ENCODE peak calls at places on chromosome 13, in nine cellular contexts. Y is HCT116, G is heart left ventricle, U is H1, K is IMR-90, H is uterus, B is breast epithelium, D is ovary, O is A549. J is an unnamed sample. For H3K4me1, the result is how much of the 10 kb centered on the place peaks cover.

GRCh38 chr13:36072536-36072935 is 58.6 kb downstream of the DCLK1 start:
- DNase-seq in Y (no peak), G (no peak), D (no peak), U (no peak), O (no peak), K (no peak), B (no peak), H (no peak), J (no peak)

GRCh38 chr13:49303533-49304252 is 56.0 kb downstream of the CDADC1 start:
- DNase-seq in O (no peak), K (no peak), D (no peak), G (peak), H (no peak), B (no peak), U (no peak), Y (no peak), J (no peak)

GRCh38 chr13:90389537-90389936 is 958.0 kb upstream of the MIR17HG start:
- DNase-seq in Y (no peak), D (no peak), H (no peak), U (no peak), O (no peak), K (no peak), B (no peak), G (no peak), J (no peak)

GRCh38 chr13:43285891-43286602 is 262.7 kb downstream of the DNAJC15 start:
- DNase-seq in U (no peak), G (peak), K (peak), B (no peak), D (no peak), H (no peak), Y (no peak), O (no peak), J (no peak)

GRCh38 chr13:81565849-81566248 is 1224.9 kb upstream of the SPRY2 start:
- DNase-seq in G (no peak), D (no peak), Y (no peak), U (no peak), O (no peak), H (no peak), B (no peak), K (no peak), J (no peak)

GRCh38 chr13:20814224-20814910 is 40.6 kb upstream of the EEF1AKMT1 start:
- DNase-seq in O (peak), Y (no peak), H (peak), B (peak), D (peak), G (peak), U (no peak), K (peak), J (peak)

GRCh38 chr13:41107584-41108014 is 25.0 kb downstream of the KBTBD6 start:
- DNase-seq in B (no peak), G (no peak), Y (no peak), D (no peak), K (no peak), O (no peak), U (no peak), H (no peak), J (no peak)

GRCh38 chr13:85441975-85442374 is 357.2 kb downstream of the SLITRK6 start:
- DNase-seq in D (no peak), Y (no peak), U (no peak), O (no peak), H (no peak), B (no peak), K (no peak), G (no peak), J (no peak)

GRCh38 chr13:67416047-67416925 is 186.2 kb upstream of the PCDH9 start:
- DNase-seq in K (peak), O (peak), B (no peak), G (no peak), D (no peak), U (peak), H (no peak), Y (no peak), J (no peak)

GRCh38 chr13:102846261-102847015 is 606 bp downstream of the ERCC5 start:
- DNase-seq in Y (peak), H (peak), G (peak), D (peak), B (no peak), K (peak), U (no peak), O (peak), J (peak)

GRCh38 chr13:48600374-48601364 is 53.1 kb upstream of the CYSLTR2 start:
- DNase-seq in U (no peak), H (no peak), B (no peak), G (no peak), Y (no peak), D (peak), K (peak), O (no peak), J (no peak)

GRCh38 chr13:65287405-65287804 is 1942.7 kb downstream of the PCDH9 start:
- DNase-seq in B (no peak), D (no peak), O (no peak), Y (no peak), H (no peak), U (no peak), G (no peak), K (no peak), J (no peak)

GRCh38 chr13:52955505-52955904 is 73.1 kb upstream of the OLFM4 start:
- DNase-seq in B (no peak), U (peak), G (no peak), D (no peak), K (no peak), O (no peak), Y (no peak), H (no peak), J (no peak)

GRCh38 chr13:73984949-73985691 is 149.1 kb downstream of the KLF12 start:
- DNase-seq in K (no peak), Y (no peak), O (no peak), B (no peak), D (no peak), U (no peak), H (no peak), G (peak), J (no peak)

GRCh38 chr13:75145926-75146325 is 336.0 kb downstream of the TBC1D4 start:
- DNase-seq in Y (no peak), D (no peak), G (no peak), K (no peak), U (no peak), O (no peak), B (no peak), H (no peak), J (no peak)

GRCh38 chr13:112781881-112782361 is 92.1 kb downstream of the ATP11A start:
- DNase-seq in G (peak), U (no peak), B (no peak), H (no peak), Y (no peak), K (no peak), D (peak), O (no peak), J (no peak)

GRCh38 chr13:21071015-21071414 is 9.6 kb upstream of the LATS2 start:
- DNase-seq in K (no peak), Y (no peak), B (no peak), O (no peak), U (no peak), H (no peak), D (no peak), G (no peak), J (no peak)

DNA sequence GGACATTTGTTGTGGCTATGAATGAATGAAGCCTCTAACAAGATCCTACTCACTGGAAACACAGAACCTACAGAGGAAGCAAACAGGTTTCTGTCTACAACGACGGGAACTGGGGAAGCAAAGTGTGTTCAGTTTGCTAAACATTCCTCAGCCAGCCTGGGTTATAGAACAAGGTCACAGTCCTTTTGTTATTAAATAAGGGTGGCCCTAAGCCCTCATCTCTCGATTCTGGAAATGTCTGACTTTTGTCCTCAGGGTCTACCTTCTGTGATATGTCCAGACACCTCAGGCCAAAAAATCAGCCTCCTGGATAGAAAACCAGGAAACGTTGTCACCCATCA is 64.6 kb upstream of the ARHGEF7 start:
- DNase-seq in U (no peak), B (no peak), D (no peak), O (no peak), Y (no peak), K (no peak), H (no peak), G (no peak), J (no peak)
- H3K4me1 ChIP-seq in U (under half), B (under half), D (under half), O (under half), Y (under half), K (under half), H (under half), G (under half), J (under half)

GRCh38 chr13:99046851-99047250 is 69.0 kb upstream of the DOCK9 start:
- DNase-seq in K (no peak), D (no peak), B (no peak), G (no peak), H (no peak), U (no peak), Y (no peak), O (no peak), J (no peak)
- H3K4me3 ChIP-seq in K (no peak), D (no peak), B (no peak), G (no peak), H (no peak), U (no peak), Y (no peak), O (no peak), J (no peak)

GRCh38 chr13:30866692-30867669 is 39.1 kb upstream of the MEDAG start:
- DNase-seq in H (no peak), G (no peak), B (no peak), K (no peak), Y (no peak), D (peak), U (no peak), O (no peak), J (no peak)

GRCh38 chr13:30864352-30865130 is 41.5 kb upstream of the MEDAG start:
- DNase-seq in B (no peak), Y (no peak), O (no peak), H (peak), D (peak), K (peak), G (no peak), U (no peak), J (no peak)

GRCh38 chr13:30863231-30863630 is 42.8 kb upstream of the MEDAG start:
- DNase-seq in Y (no peak), U (peak), B (no peak), O (no peak), G (no peak), H (no peak), D (no peak), K (no peak), J (no peak)

GRCh38 chr13:30863796-30864195 is 42.3 kb upstream of the MEDAG start:
- DNase-seq in O (no peak), K (no peak), H (no peak), B (no peak), D (no peak), Y (no peak), U (no peak), G (no peak), J (no peak)

DNA sequence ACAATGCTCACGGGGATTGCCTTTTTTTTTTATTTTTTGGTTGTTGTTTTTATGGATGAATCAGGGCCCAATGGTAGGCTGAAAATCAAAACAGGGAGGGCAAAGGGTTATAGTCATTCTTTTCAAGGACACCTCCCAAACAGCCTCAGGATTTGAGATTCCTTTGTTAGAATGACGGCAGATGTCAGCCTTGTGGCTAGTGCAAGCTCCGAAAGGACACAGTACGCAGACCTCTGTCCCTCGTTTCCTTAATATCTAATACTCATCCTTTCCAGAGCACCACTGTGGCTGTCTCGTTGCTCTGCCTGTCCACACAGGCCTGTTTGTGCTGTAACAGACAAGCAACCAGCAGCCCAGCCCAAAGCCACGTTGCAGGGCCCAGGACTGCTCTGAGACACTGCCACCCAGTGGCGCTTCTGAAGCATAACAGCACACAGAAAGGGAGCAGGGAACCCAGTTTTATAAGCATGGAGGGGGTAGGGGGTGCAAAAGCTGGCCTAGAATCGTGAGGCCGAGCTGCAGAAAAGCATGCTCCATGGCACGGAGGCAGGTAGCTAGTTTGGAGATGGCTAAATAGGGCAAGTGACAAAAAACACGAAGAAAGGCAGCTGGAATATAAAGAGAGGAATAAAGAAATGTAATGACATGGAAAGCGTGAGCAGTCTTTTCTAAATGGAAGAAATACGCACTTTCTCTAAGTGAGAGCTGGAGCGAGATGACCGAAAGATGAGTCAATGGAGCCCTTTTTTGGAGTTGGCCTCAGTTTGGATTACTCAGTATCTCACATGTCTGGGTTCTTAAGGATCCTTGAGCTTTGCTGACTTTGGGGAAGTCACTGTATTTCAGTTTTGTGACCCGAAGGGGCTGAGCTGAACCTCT is 40.7 kb upstream of the MEDAG start:
- DNase-seq in Y (peak), U (peak), B (peak), O (peak), K (peak), G (peak), D (peak), H (peak), J (peak)
- TF ChIP-seq POLR2A in Y (no peak), U (no peak), B (no peak), O (no peak), K (peak), G (no peak), D (peak), H (no peak), J (no peak)

DNA sequence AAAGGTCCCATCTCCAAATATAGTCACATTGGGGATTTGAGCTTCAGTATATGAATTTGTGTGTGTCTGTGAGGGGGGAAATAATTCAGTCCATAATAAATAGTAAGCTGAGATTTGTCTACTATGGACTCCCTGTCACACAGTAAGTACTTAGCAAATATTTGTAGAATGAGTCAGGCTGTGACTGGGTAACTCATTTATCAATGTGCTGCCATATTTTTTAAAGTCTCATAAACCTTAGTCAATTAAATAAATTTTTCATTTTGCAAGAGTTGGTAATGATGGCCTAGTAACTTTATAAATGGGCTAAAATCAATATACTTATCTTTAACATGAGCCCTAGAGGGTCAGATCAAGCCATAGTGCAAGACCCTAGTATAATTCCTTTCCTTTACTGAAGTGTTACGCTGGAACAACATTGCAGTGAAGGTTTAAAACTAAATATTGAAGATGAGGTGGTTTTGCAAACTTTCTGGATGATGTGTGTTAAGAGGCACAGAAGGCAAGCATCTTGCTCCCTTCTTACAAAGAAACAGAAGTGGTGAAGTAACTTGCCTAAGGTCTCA is 305.1 kb downstream of the KCNRG start:
- DNase-seq in Y (peak), K (peak), O (no peak), B (no peak), H (no peak), G (no peak), D (no peak), U (no peak), J (no peak)
- H3K4me1 ChIP-seq in Y (under half), K (under half), O (under half), B (under half), H (under half), G (under half), D (under half), U (under half), J (under half)

GRCh38 chr13:110136660-110137585 is 170.0 kb downstream of the COL4A1 start:
- DNase-seq in O (no peak), K (no peak), U (no peak), G (peak), D (no peak), Y (no peak), B (no peak), H (no peak), J (no peak)
- H3K4me3 ChIP-seq in O (peak), K (no peak), U (peak), G (peak), D (no peak), Y (no peak), B (peak), H (no peak), J (no peak)

J was measured in Peyer's patch.